ENCODE peak calls at places on chromosomes 1 and 21, in five cellular contexts. One of them, this sample, is unnamed.

GRCh38 chr1:108877324-108877812 is 583 bp downstream of the GPSM2 start:
- DNase-seq in left ventricle myocardium inferior: no peak
- DNase-seq in A549: no peak
- DNase-seq in HFF-Myc: no peak
- DNase-seq in fibroblast of the aortic adventitia: peak; percentile 60
- DNase-seq in this sample: no peak

GRCh38 chr1:201640624-201641023 is 101.7 kb downstream of the NAV1 start:
- DNase-seq in left ventricle myocardium inferior: peak; percentile 72
- DNase-seq in A549: no peak
- DNase-seq in HFF-Myc: peak; percentile 71
- DNase-seq in fibroblast of the aortic adventitia: peak; percentile 96
- DNase-seq in this sample: no peak

GRCh38 chr1:17128361-17128760 is 9.1 kb upstream of the PADI2 start:
- DNase-seq in left ventricle myocardium inferior: no peak
- DNase-seq in A549: peak; percentile 88
- DNase-seq in HFF-Myc: peak; percentile 77
- DNase-seq in fibroblast of the aortic adventitia: peak; percentile 98
- DNase-seq in this sample: peak; percentile 98

GRCh38 chr1:152537496-152537895 is 23.2 kb downstream of the CRCT1 start:
- DNase-seq in left ventricle myocardium inferior: no peak
- DNase-seq in A549: no peak
- DNase-seq in HFF-Myc: no peak
- DNase-seq in fibroblast of the aortic adventitia: no peak
- DNase-seq in this sample: no peak

GRCh38 chr1:228794810-228795209 is 59.5 kb downstream of the RHOU start:
- DNase-seq in left ventricle myocardium inferior: no peak
- DNase-seq in A549: no peak
- DNase-seq in HFF-Myc: no peak
- DNase-seq in fibroblast of the aortic adventitia: no peak
- DNase-seq in this sample: no peak

GRCh38 chr1:39971138-39971537 is 16.2 kb downstream of the MFSD2A start:
- DNase-seq in left ventricle myocardium inferior: no peak
- DNase-seq in A549: no peak
- DNase-seq in HFF-Myc: no peak
- DNase-seq in fibroblast of the aortic adventitia: no peak
- DNase-seq in this sample: no peak

GRCh38 chr1:2087766-2088165 is 37.6 kb downstream of the PRKCZ start:
- DNase-seq in left ventricle myocardium inferior: no peak
- DNase-seq in A549: no peak
- DNase-seq in HFF-Myc: no peak
- DNase-seq in fibroblast of the aortic adventitia: no peak
- DNase-seq in this sample: no peak

GRCh38 chr1:15258828-15259588 is 12.0 kb downstream of the FHAD1 start:
- DNase-seq in left ventricle myocardium inferior: no peak
- DNase-seq in A549: no peak
- DNase-seq in HFF-Myc: no peak
- DNase-seq in fibroblast of the aortic adventitia: no peak
- DNase-seq in this sample: no peak

GRCh38 chr1:210264521-210265380 is 32.2 kb downstream of the SERTAD4 start:
- DNase-seq in left ventricle myocardium inferior: no peak
- DNase-seq in A549: peak; percentile 24
- DNase-seq in HFF-Myc: no peak
- DNase-seq in fibroblast of the aortic adventitia: peak; percentile 31
- DNase-seq in this sample: no peak

GRCh38 chr1:211210052-211210451 is 49.1 kb upstream of the RCOR3 start:
- DNase-seq in left ventricle myocardium inferior: no peak
- DNase-seq in A549: no peak
- DNase-seq in HFF-Myc: no peak
- DNase-seq in fibroblast of the aortic adventitia: no peak
- DNase-seq in this sample: no peak

GRCh38 chr1:232046531-232047283 is 420.1 kb downstream of the DISC1 start:
- DNase-seq in left ventricle myocardium inferior: no peak
- DNase-seq in A549: no peak
- DNase-seq in HFF-Myc: no peak
- DNase-seq in fibroblast of the aortic adventitia: no peak
- DNase-seq in this sample: no peak

GRCh38 chr1:206967096-206967851 is 3.0 kb downstream of the FCAMR start:
- DNase-seq in left ventricle myocardium inferior: no peak
- DNase-seq in A549: no peak
- DNase-seq in HFF-Myc: no peak
- DNase-seq in fibroblast of the aortic adventitia: peak; percentile 20
- DNase-seq in this sample: no peak

GRCh38 chr21:38159355-38159754 is 97.4 kb upstream of the KCNJ15 start:
- DNase-seq in left ventricle myocardium inferior: peak; percentile 21
- DNase-seq in A549: peak; percentile 59
- DNase-seq in HFF-Myc: peak; percentile 77
- DNase-seq in fibroblast of the aortic adventitia: peak; percentile 95
- DNase-seq in this sample: peak; percentile 38

GRCh38 chr1:155193275-155193990 is 14.3 kb downstream of the THBS3 start:
- DNase-seq in left ventricle myocardium inferior: peak; percentile 87
- DNase-seq in A549: peak; percentile 93
- DNase-seq in HFF-Myc: peak; percentile 67
- DNase-seq in fibroblast of the aortic adventitia: peak; percentile 96
- DNase-seq in this sample: peak; percentile 62

GRCh38 chr1:162009501-162010174 is 14.0 kb downstream of the OLFML2B start:
- DNase-seq in left ventricle myocardium inferior: peak; percentile 41
- DNase-seq in A549: no peak
- DNase-seq in HFF-Myc: no peak
- DNase-seq in fibroblast of the aortic adventitia: no peak
- DNase-seq in this sample: no peak

GRCh38 chr1:207027221-207027777 is 5.3 kb downstream of the C1orf116 start:
- DNase-seq in left ventricle myocardium inferior: no peak
- DNase-seq in A549: peak; percentile 88
- DNase-seq in HFF-Myc: no peak
- DNase-seq in fibroblast of the aortic adventitia: no peak
- DNase-seq in this sample: peak; percentile 78

GRCh38 chr1:238982736-238983135 is 403.6 kb upstream of the CHRM3 start:
- DNase-seq in left ventricle myocardium inferior: no peak
- DNase-seq in A549: no peak
- DNase-seq in HFF-Myc: no peak
- DNase-seq in fibroblast of the aortic adventitia: no peak
- DNase-seq in this sample: no peak

GRCh38 chr1:19450811-19451564 is 34.4 kb downstream of the CAPZB start:
- DNase-seq in left ventricle myocardium inferior: no peak
- DNase-seq in A549: peak; percentile 74
- DNase-seq in HFF-Myc: peak; percentile 88
- DNase-seq in fibroblast of the aortic adventitia: peak; percentile 99
- DNase-seq in this sample: no peak

GRCh38 chr21:44082648-44083436 is 24.4 kb upstream of the PWP2 start:
- DNase-seq in left ventricle myocardium inferior: no peak
- DNase-seq in A549: no peak
- DNase-seq in HFF-Myc: no peak
- DNase-seq in fibroblast of the aortic adventitia: no peak
- DNase-seq in this sample: no peak

GRCh38 chr1:17561561-17561985 is 22.1 kb downstream of the ARHGEF10L start:
- DNase-seq in left ventricle myocardium inferior: peak; percentile 37
- DNase-seq in A549: no peak
- DNase-seq in HFF-Myc: no peak
- DNase-seq in fibroblast of the aortic adventitia: peak; percentile 57
- DNase-seq in this sample: no peak

GRCh38 chr1:225435487-225435886 is 7.6 kb upstream of the LBR start:
- DNase-seq in left ventricle myocardium inferior: no peak
- DNase-seq in A549: no peak
- DNase-seq in HFF-Myc: no peak
- DNase-seq in fibroblast of the aortic adventitia: no peak
- DNase-seq in this sample: no peak

GRCh38 chr1:37477946-37478345 is 3.6 kb downstream of the ZC3H12A start:
- DNase-seq in left ventricle myocardium inferior: no peak
- DNase-seq in A549: peak; percentile 19
- DNase-seq in HFF-Myc: no peak
- DNase-seq in fibroblast of the aortic adventitia: no peak
- DNase-seq in this sample: no peak

GRCh38 chr1:224726783-224727182 is 110.7 kb downstream of the CNIH3 start:
- DNase-seq in left ventricle myocardium inferior: no peak
- DNase-seq in A549: no peak
- DNase-seq in HFF-Myc: peak; percentile 39
- DNase-seq in fibroblast of the aortic adventitia: peak; percentile 99
- DNase-seq in this sample: peak; percentile 68

GRCh38 chr1:44827197-44828002 is 15.7 kb downstream of the PTCH2 start:
- DNase-seq in left ventricle myocardium inferior: no peak
- DNase-seq in A549: no peak
- DNase-seq in HFF-Myc: no peak
- DNase-seq in fibroblast of the aortic adventitia: no peak
- DNase-seq in this sample: no peak
- TF ChIP-seq CTCF in left ventricle myocardium inferior: no peak
- TF ChIP-seq CTCF in A549: no peak
- TF ChIP-seq CTCF in HFF-Myc: no peak
- TF ChIP-seq CTCF in fibroblast of the aortic adventitia: no peak
- TF ChIP-seq CTCF in this sample: no peak

DNA sequence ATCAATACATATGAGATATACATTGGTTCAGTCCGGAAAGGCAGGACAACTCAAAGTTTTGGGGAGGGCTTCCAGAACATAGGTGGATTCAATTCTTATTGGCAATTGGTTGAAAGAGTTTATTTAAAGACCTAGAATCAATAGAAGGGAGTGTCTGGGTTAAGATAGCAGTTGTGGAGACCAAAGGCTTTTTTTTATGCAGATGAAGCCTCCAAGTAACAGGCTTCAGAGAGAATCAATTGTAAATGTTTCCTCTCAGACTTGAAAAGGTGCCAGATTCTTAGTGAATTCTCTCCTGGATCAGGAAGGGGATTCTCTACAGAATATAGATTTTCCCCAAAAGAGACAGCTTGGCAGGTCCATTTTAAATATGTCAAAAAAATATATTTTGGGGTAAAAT is 27.1 kb upstream of the CD5L start:
- DNase-seq in left ventricle myocardium inferior: no peak
- DNase-seq in A549: no peak
- DNase-seq in HFF-Myc: no peak
- DNase-seq in fibroblast of the aortic adventitia: no peak
- DNase-seq in this sample: no peak
- H3K4me3 ChIP-seq in left ventricle myocardium inferior: no peak overlapping the region
- H3K4me3 ChIP-seq in A549: no peak overlapping the region
- H3K4me3 ChIP-seq in HFF-Myc: no peak overlapping the region
- H3K4me3 ChIP-seq in fibroblast of the aortic adventitia: no peak overlapping the region
- H3K4me3 ChIP-seq in this sample: no peak overlapping the region

GRCh38 chr21:45747233-45747766 is 103.8 kb downstream of the PCBP3 start:
- DNase-seq in left ventricle myocardium inferior: no peak
- DNase-seq in A549: no peak
- DNase-seq in HFF-Myc: no peak
- DNase-seq in fibroblast of the aortic adventitia: no peak
- DNase-seq in this sample: no peak

GRCh38 chr21:45748593-45748992 is 105.1 kb downstream of the PCBP3 start:
- DNase-seq in left ventricle myocardium inferior: no peak
- DNase-seq in A549: no peak
- DNase-seq in HFF-Myc: no peak
- DNase-seq in fibroblast of the aortic adventitia: no peak
- DNase-seq in this sample: no peak

GRCh38 chr21:45745256-45745655 is 101.7 kb downstream of the PCBP3 start:
- DNase-seq in left ventricle myocardium inferior: no peak
- DNase-seq in A549: no peak
- DNase-seq in HFF-Myc: no peak
- DNase-seq in fibroblast of the aortic adventitia: no peak
- DNase-seq in this sample: no peak

GRCh38 chr21:45749974-45750373 is 106.4 kb downstream of the PCBP3 start:
- DNase-seq in left ventricle myocardium inferior: no peak
- DNase-seq in A549: no peak
- DNase-seq in HFF-Myc: no peak
- DNase-seq in fibroblast of the aortic adventitia: no peak
- DNase-seq in this sample: no peak

DNA sequence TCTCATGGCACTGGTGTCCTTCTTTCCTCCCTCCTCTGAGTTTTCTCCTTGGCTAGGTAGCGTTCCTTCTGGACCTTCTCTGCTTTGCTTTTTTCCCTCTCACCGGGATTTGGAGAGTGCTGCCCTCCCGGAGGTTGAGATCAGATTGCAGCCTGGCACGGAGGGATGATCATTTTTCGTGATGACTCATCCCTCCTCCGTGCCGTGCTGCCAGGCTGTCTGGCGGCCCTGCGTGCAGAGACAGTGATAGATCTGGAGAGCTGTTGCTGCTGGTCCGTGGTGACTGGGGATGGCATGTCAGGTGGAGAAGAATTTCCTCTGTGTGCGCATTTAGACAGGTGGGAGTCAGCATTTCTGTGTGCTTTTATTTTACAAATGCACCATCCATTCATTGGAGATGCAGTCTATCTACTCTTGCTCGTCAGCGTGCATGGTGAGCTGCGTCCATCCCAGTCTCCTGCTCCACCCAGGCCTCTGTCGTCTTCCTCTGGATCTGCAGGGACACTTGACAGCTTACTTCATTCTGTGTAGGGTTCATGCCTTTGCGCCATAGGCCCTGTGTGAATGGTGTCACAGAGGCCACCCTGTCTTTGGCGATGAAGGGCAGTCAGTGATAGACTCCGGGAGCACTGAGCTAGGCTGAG is 104.4 kb downstream of the PCBP3 start:
- DNase-seq in left ventricle myocardium inferior: no peak
- DNase-seq in A549: peak; percentile 23
- DNase-seq in HFF-Myc: no peak
- DNase-seq in fibroblast of the aortic adventitia: peak; percentile 47
- DNase-seq in this sample: no peak
- TF ChIP-seq CTCF in left ventricle myocardium inferior: no peak
- TF ChIP-seq CTCF in A549: no peak
- TF ChIP-seq CTCF in HFF-Myc: no peak
- TF ChIP-seq CTCF in fibroblast of the aortic adventitia: no peak
- TF ChIP-seq CTCF in this sample: no peak

GRCh38 chr1:50426108-50426700 is 3.0 kb upstream of the DMRTA2 start:
- DNase-seq in left ventricle myocardium inferior: no peak
- DNase-seq in A549: no peak
- DNase-seq in HFF-Myc: no peak
- DNase-seq in fibroblast of the aortic adventitia: no peak
- DNase-seq in this sample: no peak

GRCh38 chr1:50426702-50427085 is 3.5 kb upstream of the DMRTA2 start:
- DNase-seq in left ventricle myocardium inferior: no peak
- DNase-seq in A549: no peak
- DNase-seq in HFF-Myc: no peak
- DNase-seq in fibroblast of the aortic adventitia: no peak
- DNase-seq in this sample: no peak

GRCh38 chr1:50424045-50424939 is 1.0 kb upstream of the DMRTA2 start:
- DNase-seq in left ventricle myocardium inferior: no peak
- DNase-seq in A549: no peak
- DNase-seq in HFF-Myc: no peak
- DNase-seq in fibroblast of the aortic adventitia: no peak
- DNase-seq in this sample: no peak

GRCh38 chr1:50424940-50425375 is 1.7 kb upstream of the DMRTA2 start:
- DNase-seq in left ventricle myocardium inferior: no peak
- DNase-seq in A549: no peak
- DNase-seq in HFF-Myc: no peak
- DNase-seq in fibroblast of the aortic adventitia: no peak
- DNase-seq in this sample: no peak

DNA sequence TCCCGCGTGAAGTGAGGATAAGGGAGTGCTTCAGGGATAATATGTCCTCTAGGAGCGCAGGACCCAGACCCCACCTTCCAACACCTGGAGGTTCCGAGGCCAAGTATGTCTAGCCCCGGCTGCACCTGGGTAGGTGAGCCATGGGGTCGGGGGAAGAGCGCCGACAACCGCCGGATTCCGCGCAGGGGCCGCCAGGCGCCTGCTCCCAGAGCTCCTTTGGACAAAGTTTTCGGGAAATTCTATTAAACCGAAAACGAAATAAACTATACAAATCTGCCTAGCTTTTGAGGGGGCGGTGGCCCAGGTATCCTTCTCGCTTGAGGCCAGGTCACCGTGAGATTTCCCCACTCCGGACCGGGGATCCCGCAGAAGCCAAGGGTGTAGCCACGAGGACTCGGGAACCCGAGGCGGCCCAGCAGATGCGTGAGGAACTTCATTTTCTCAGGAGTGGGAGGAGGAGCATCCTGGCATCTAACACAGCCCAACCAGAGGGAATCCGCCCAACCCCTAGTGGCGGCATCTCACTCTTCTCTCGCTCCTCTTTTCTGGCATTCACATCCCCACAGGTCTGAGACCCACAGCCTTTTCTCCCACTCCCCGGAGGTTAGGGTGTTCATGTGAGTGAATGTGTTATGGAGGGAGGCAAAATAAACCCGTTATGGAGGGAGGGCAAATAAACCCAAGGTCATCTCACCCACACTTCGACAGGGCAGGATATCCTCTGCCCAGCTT is 2.3 kb upstream of the DMRTA2 start:
- DNase-seq in left ventricle myocardium inferior: no peak
- DNase-seq in A549: peak; percentile 35
- DNase-seq in HFF-Myc: no peak
- DNase-seq in fibroblast of the aortic adventitia: no peak
- DNase-seq in this sample: no peak
- H3K4me3 ChIP-seq in left ventricle myocardium inferior: peak overlapping the region; percentile 56
- H3K4me3 ChIP-seq in A549: no peak overlapping the region
- H3K4me3 ChIP-seq in HFF-Myc: no peak overlapping the region
- H3K4me3 ChIP-seq in fibroblast of the aortic adventitia: no peak overlapping the region
- H3K4me3 ChIP-seq in this sample: no peak overlapping the region